ENCODE peak calls at places on chromosome 10, in five cellular contexts. S, C, M, X and K are unnamed samples.
A peak's percentile ranks its signal among the peaks of the same experiment; 100 is the strongest.

GRCh38 chr10:20091698-20092097 is 275.5 kb downstream of the PLXDC2 start:
- DNase-seq in S (no peak), C (no peak), M (no peak), X (no peak), K (no peak)

GRCh38 chr10:35959103-35959740 is 317.1 kb upstream of the FZD8 start:
- DNase-seq in S (no peak), C (no peak), M (no peak), X (no peak), K (no peak)

GRCh38 chr10:109912335-109913282 is 10.7 kb downstream of the XPNPEP1 start:
- DNase-seq in S (peak; percentile 94), C (no peak), M (peak; percentile 98), X (peak; percentile 56), K (peak; percentile 93)

GRCh38 chr10:11105676-11106004 is 88.0 kb downstream of the CELF2 start:
- DNase-seq in S (no peak), C (no peak), M (no peak), X (no peak), K (no peak)

GRCh38 chr10:77554996-77555397 is 82.6 kb downstream of the KCNMA1 start:
- DNase-seq in S (no peak), C (no peak), M (no peak), X (no peak), K (no peak)

GRCh38 chr10:133325761-133326463 is 10.8 kb downstream of the CALY start:
- DNase-seq in S (no peak), C (no peak), M (no peak), X (peak; percentile 22), K (no peak)

GRCh38 chr10:21020545-21020944 is 123.4 kb upstream of the NEBL start:
- DNase-seq in S (peak; percentile 80), C (no peak), M (no peak), X (peak; percentile 31), K (peak; percentile 94)

GRCh38 chr10:33204049-33204448 is 130.4 kb downstream of the NRP1 start:
- DNase-seq in S (no peak), C (no peak), M (no peak), X (peak; percentile 26), K (no peak)

GRCh38 chr10:26335574-26336093 is 102.5 kb upstream of the APBB1IP start:
- DNase-seq in S (peak; percentile 32), C (no peak), M (no peak), X (peak; percentile 4), K (peak; percentile 65)
- H3K4me3 ChIP-seq in S (peak overlapping the region; percentile 54), C (peak overlapping the region; percentile 31), M (no peak overlapping the region), X (peak overlapping the region; percentile 59), K (peak overlapping the region; percentile 65)

GRCh38 chr10:48507933-48508830 is 96.7 kb downstream of the ARHGAP22 start:
- DNase-seq in S (no peak), C (peak; percentile 71), M (no peak), X (peak; percentile 34), K (no peak)

GRCh38 chr10:48509061-48509772 is 95.7 kb downstream of the ARHGAP22 start:
- DNase-seq in S (no peak), C (peak; percentile 57), M (no peak), X (no peak), K (no peak)

GRCh38 chr10:48505394-48506112 is 99.3 kb downstream of the ARHGAP22 start:
- DNase-seq in S (no peak), C (no peak), M (no peak), X (no peak), K (no peak)

GRCh38 chr10:48506147-48506917 is 98.5 kb downstream of the ARHGAP22 start:
- DNase-seq in S (peak; percentile 34), C (peak; percentile 69), M (peak; percentile 25), X (peak; percentile 30), K (peak; percentile 86)

DNA sequence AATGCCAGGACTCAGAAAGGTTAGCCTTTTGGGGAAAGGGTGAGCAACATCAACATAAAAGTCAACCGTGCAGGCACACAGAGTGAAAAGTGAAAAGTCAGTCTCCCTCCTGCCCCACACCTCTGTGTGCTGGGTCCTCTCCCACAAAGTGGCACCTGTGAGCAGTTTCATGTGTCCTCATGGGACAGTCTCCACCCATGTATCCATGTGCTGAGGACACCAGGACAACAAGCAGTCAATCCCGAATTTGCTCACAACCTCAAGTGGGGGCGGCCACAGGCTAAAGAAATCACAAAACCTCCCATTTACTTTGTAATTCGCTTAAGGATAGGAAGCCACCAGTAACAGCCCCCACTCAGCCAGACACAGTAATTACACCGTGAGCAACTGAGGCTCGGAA is 97.4 kb downstream of the ARHGAP22 start:
- DNase-seq in S (no peak), C (no peak), M (no peak), X (no peak), K (no peak)
- H3K79me2 ChIP-seq in S (no peaks in the 10 kb centered on the region), C (peaks cover 100% of the 10 kb centered on the region), M (peaks cover 95% of the 10 kb centered on the region), X (peaks cover 97% of the 10 kb centered on the region), K (no peaks in the 10 kb centered on the region)

DNA sequence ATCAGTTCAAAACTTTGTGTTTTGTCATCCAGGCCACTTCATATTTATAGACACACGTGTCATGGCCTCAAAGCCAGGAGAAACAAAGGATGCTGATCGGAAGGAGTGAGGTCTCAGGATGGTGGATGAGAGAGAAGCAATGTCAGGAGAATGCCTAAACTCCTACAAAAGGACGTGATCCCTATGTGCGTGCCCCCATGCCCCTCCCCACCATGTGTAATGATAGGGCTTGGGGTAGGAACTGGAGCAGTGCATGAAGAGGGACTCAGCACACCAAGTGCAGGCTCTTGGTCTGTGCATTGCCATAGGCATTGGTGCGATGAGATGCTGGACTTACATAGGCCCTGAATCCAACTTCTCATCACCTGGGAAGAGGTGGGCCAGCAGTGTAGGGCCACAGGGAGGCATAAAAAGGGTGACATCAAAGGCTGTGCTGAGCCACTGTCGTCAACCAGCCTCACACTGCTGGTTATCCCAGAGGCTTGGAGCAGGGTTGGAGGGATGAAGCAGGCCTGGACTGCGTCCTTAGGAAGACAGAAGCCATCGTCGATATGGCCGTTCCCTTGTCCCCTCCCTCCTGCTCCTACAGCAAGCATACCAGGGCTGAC is 46.9 kb upstream of the GDF10 start:
- DNase-seq in S (no peak), C (no peak), M (no peak), X (no peak), K (no peak)
- H3K4me2 ChIP-seq in S (no peak overlapping the region), C (peak overlapping the region; percentile 61), M (peak overlapping the region; percentile 72), X (no peak overlapping the region), K (no peak overlapping the region)

GRCh38 chr10:13893926-13894325 is 307.2 kb downstream of the PRPF18 start:
- DNase-seq in S (no peak), C (peak; percentile 80), M (peak; percentile 73), X (peak; percentile 81), K (no peak)

GRCh38 chr10:13890233-13890616 is 303.5 kb downstream of the PRPF18 start:
- DNase-seq in S (no peak), C (peak; percentile 73), M (peak; percentile 57), X (peak; percentile 51), K (no peak)

GRCh38 chr10:13892871-13893270 is 306.1 kb downstream of the PRPF18 start:
- DNase-seq in S (no peak), C (no peak), M (no peak), X (no peak), K (no peak)

GRCh38 chr10:13890617-13891541 is 304.1 kb downstream of the PRPF18 start:
- DNase-seq in S (no peak), C (peak; percentile 86), M (peak; percentile 62), X (peak; percentile 74), K (no peak)

GRCh38 chr10:13891542-13892431 is 305.0 kb downstream of the PRPF18 start:
- DNase-seq in S (no peak), C (peak; percentile 93), M (peak; percentile 28), X (peak; percentile 62), K (no peak)
- H3K4me3 ChIP-seq in S (no peak overlapping the region), C (peak overlapping the region; percentile 73), M (peak overlapping the region; percentile 59), X (peak overlapping the region; percentile 98), K (no peak overlapping the region)

GRCh38 chr10:125071008-125071407 is 89.4 kb downstream of the CTBP2 start:
- DNase-seq in S (no peak), C (no peak), M (no peak), X (no peak), K (no peak)

GRCh38 chr10:125076121-125076825 is 84.1 kb downstream of the CTBP2 start:
- DNase-seq in S (no peak), C (no peak), M (no peak), X (no peak), K (no peak)

GRCh38 chr10:125072824-125073223 is 87.5 kb downstream of the CTBP2 start:
- DNase-seq in S (no peak), C (no peak), M (no peak), X (no peak), K (no peak)

GRCh38 chr10:125076891-125077643 is 83.3 kb downstream of the CTBP2 start:
- DNase-seq in S (no peak), C (no peak), M (peak; percentile 66), X (no peak), K (no peak)

GRCh38 chr10:125073996-125074395 is 86.4 kb downstream of the CTBP2 start:
- DNase-seq in S (no peak), C (no peak), M (no peak), X (no peak), K (no peak)
- H3K79me2 ChIP-seq in S (no peaks in the 10 kb centered on the region), C (peaks cover 82% of the 10 kb centered on the region), M (peaks cover 60% of the 10 kb centered on the region), X (peaks cover 100% of the 10 kb centered on the region), K (no peaks in the 10 kb centered on the region)

GRCh38 chr10:113310317-113310716 is 242.5 kb upstream of the HABP2 start:
- DNase-seq in S (no peak), C (no peak), M (no peak), X (no peak), K (no peak)
- H3K4me2 ChIP-seq in S (no peak overlapping the region), C (no peak overlapping the region), M (no peak overlapping the region), X (no peak overlapping the region), K (no peak overlapping the region)

GRCh38 chr10:48938990-48939536 is 577 bp downstream of the LRRC18 start:
- DNase-seq in S (no peak), C (no peak), M (no peak), X (no peak), K (no peak)
- H3K4me3 ChIP-seq in S (no peak overlapping the region), C (no peak overlapping the region), M (no peak overlapping the region), X (no peak overlapping the region), K (no peak overlapping the region)

GRCh38 chr10:112972606-112973005 is 22.6 kb downstream of the TCF7L2 start:
- DNase-seq in S (no peak), C (no peak), M (no peak), X (no peak), K (no peak)
- H3K79me2 ChIP-seq in S (no peaks in the 10 kb centered on the region), C (peaks cover 55% of the 10 kb centered on the region), M (peaks cover 22% of the 10 kb centered on the region), X (peaks cover 100% of the 10 kb centered on the region), K (no peaks in the 10 kb centered on the region)

DNA sequence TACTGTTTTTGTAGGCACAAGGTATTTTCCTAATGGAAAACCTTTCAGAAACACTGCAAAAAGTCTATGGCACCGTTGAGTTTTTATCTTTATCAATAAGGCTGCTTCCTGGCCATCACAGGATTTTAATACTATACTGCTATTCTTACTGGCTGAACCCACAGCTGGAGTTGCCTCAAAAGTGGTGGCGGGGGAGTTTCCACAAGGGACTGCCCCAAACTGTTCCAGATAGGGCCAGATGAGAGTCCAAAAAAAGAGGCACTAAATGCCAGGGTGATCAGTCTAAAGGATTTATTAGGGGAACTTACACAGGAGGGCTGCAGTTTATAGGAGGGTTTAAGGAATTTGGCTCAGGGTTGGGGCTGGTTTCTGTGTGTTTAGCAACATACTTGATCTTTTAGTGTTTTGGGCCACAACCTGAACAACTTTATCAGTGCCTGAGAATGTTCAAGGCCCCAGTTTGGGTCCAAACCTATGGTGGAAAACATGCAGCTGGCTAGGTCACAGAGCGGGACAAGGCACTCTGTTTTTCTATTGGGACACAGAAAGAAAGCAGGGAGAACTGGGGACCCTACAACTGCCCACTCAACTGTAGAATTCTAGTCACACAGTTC is 41.4 kb downstream of the STAM start:
- DNase-seq in S (no peak), C (no peak), M (no peak), X (no peak), K (no peak)
- H3K4me2 ChIP-seq in S (no peak overlapping the region), C (no peak overlapping the region), M (no peak overlapping the region), X (no peak overlapping the region), K (no peak overlapping the region)